ENCODE peak calls at places on chromosomes 1 and 21, in six cellular contexts. Q, D, J, C, N and U are unnamed samples.

GRCh38 chr21:40054403-40054802 is 187.2 kb downstream of the PCP4 start:
- DNase-seq in Q (no peak), D (no peak), J (no peak), C (no peak), N (no peak), U (no peak)

GRCh38 chr1:214506972-214507431 is 44.4 kb downstream of the PTPN14 start:
- DNase-seq in Q (no peak), D (peak; percentile 57), J (no peak), C (no peak), N (no peak), U (no peak)

GRCh38 chr1:163335216-163335615 is 13.5 kb downstream of the NUF2 start:
- DNase-seq in Q (no peak), D (no peak), J (no peak), C (no peak), N (no peak), U (no peak)

GRCh38 chr21:15947707-15948106 is 217.9 kb downstream of the USP25 start:
- DNase-seq in Q (no peak), D (no peak), J (no peak), C (no peak), N (no peak), U (no peak)

GRCh38 chr1:241485554-241485992 is 34.0 kb downstream of the FH start:
- DNase-seq in Q (peak; percentile 17), D (peak; percentile 37), J (no peak), C (peak; percentile 44), N (peak; percentile 18), U (peak; percentile 16)

GRCh38 chr21:44972821-44973220 is 33.0 kb downstream of the SLX9 start:
- DNase-seq in Q (no peak), D (peak; percentile 22), J (no peak), C (no peak), N (no peak), U (no peak)

GRCh38 chr1:20351911-20352675 is 61.4 kb downstream of the VWA5B1 start:
- DNase-seq in Q (no peak), D (no peak), J (no peak), C (no peak), N (no peak), U (no peak)

GRCh38 chr21:14602418-14602987 is 56.4 kb upstream of the SAMSN1 start:
- DNase-seq in Q (no peak), D (no peak), J (no peak), C (peak; percentile 8), N (peak; percentile 20), U (no peak)

GRCh38 chr1:186295980-186296379 is 79.1 kb downstream of the TPR start:
- DNase-seq in Q (no peak), D (peak; percentile 48), J (no peak), C (no peak), N (no peak), U (no peak)

GRCh38 chr1:105396001-105396400 is 1646.3 kb downstream of the AMY1C start:
- DNase-seq in Q (no peak), D (no peak), J (no peak), C (no peak), N (no peak), U (no peak)

GRCh38 chr1:29383972-29384371 is 147.7 kb downstream of the PTPRU start:
- DNase-seq in Q (no peak), D (no peak), J (no peak), C (no peak), N (no peak), U (no peak)

GRCh38 chr1:167997037-167997575 is 60.2 kb upstream of the MPC2 start:
- DNase-seq in Q (no peak), D (no peak), J (no peak), C (no peak), N (no peak), U (no peak)

GRCh38 chr1:115164484-115164883 is 75.2 kb upstream of the TSPAN2 start:
- DNase-seq in Q (no peak), D (no peak), J (no peak), C (no peak), N (no peak), U (no peak)

GRCh38 chr1:63124666-63125191 is 197.6 kb upstream of the FOXD3 start:
- DNase-seq in Q (no peak), D (no peak), J (peak; percentile 63), C (no peak), N (no peak), U (no peak)

GRCh38 chr1:36207339-36207738 is 16.9 kb upstream of the THRAP3 start:
- DNase-seq in Q (no peak), D (peak; percentile 57), J (no peak), C (peak; percentile 46), N (no peak), U (no peak)

GRCh38 chr1:180275726-180276125 is 45.7 kb downstream of the LHX4 start:
- DNase-seq in Q (no peak), D (no peak), J (no peak), C (no peak), N (no peak), U (no peak)

DNA sequence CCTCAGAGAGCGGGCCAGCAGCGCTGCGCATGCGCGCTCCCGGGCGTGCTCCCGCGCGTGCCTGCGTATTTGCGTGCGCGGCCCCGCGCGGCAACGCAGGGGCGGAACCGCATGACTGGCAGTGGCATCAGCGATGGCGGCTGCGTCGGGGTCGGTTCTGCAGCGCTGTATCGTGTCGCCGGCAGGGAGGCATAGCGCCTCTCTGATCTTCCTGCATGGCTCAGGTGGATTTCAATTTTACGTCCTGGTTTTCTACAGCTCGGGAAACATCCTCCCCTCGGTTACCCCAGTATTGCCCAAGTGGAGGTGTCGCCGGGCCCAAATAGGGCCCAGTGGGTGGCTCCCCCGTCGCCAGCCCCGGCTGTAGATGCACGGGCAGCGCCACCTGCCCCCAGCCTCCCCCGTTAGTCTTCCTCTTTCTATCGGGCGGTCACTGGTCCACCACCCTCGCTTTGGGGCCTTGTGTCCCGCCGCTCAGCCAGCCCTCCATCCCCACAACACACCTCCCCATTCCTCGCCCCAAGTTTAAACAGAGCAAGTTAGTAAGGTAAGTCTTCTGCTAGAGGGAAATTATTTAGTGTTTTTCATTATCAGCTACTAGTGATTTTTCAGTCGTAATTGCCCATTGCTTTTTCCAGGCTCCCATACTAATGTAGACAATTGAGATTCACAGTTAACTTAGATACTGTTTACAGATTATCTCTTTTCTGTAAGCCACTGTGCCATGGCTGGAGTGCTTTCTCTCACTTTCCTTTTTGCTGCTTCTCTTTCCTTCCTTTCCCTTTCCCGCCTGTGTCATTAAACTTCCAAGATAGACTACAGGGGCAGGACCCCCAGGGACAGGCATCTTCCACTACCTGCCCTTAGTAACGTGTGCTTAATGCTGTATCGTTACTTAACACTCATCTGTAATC is at the start of gene LYPLAL1:
- DNase-seq in Q (peak; percentile 93), D (peak; percentile 90), J (no peak), C (peak; percentile 92), N (peak; percentile 98), U (peak; percentile 83)
- TF ChIP-seq CTCF in Q (peak; percentile 28), D (peak; percentile 26), J (no peak), C (peak; percentile 47), N (peak; percentile 32), U (no peak)

GRCh38 chr1:182195733-182196132 is 134.2 kb upstream of the ZNF648 start:
- DNase-seq in Q (no peak), D (no peak), J (no peak), C (no peak), N (no peak), U (no peak)

GRCh38 chr1:182196897-182197546 is 135.5 kb upstream of the ZNF648 start:
- DNase-seq in Q (no peak), D (no peak), J (no peak), C (no peak), N (no peak), U (no peak)

GRCh38 chr1:182200025-182200814 is 138.7 kb upstream of the ZNF648 start:
- DNase-seq in Q (no peak), D (no peak), J (no peak), C (no peak), N (no peak), U (no peak)

GRCh38 chr1:182197555-182197954 is 136.0 kb upstream of the ZNF648 start:
- DNase-seq in Q (no peak), D (no peak), J (no peak), C (no peak), N (no peak), U (no peak)

DNA sequence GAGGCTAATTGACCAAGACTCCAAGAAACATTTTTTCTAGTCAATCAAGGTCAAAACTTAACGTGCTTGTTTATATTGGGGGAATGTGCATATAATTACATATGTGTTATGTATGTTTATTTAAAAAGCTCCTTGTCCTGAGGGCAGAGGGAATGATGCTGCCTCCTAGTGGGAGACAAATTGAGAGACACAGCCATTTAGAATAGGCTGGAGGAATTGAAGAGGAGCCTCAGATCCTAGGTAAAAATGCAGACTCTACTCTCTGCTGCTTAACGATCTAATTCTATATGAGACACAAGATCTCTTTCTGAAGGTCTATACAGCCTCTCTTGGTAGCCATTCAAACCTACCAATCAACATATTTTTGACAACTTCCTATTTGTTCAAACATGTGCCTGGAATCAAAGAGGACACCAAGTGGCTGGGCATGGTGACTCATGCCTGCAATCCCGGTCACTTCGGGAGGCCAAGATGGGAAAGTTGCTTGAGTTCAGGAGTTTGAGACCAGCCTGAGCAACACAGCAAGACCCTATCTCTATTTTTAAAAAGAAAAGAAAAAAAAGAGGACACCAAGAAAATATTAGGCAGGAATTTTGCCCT is 136.6 kb upstream of the ZNF648 start:
- DNase-seq in Q (no peak), D (no peak), J (no peak), C (no peak), N (no peak), U (no peak)
- TF ChIP-seq CTCF in Q (no peak), D (peak; percentile 12), J (no peak), C (peak; percentile 42), N (peak; percentile 55), U (peak; percentile 40)

GRCh38 chr1:43990271-43991199 is 864 bp upstream of the CCDC24 start:
- DNase-seq in Q (peak; percentile 55), D (no peak), J (no peak), C (no peak), N (no peak), U (no peak)
- TF ChIP-seq CTCF in Q (peak; percentile 31), D (peak; percentile 9), J (peak; percentile 11), C (peak; percentile 71), N (peak; percentile 30), U (peak; percentile 2)

GRCh38 chr1:165303415-165303814 is 53.1 kb downstream of the LMX1A start:
- DNase-seq in Q (no peak), D (no peak), J (no peak), C (no peak), N (no peak), U (no peak)

GRCh38 chr1:165312591-165312990 is 43.9 kb downstream of the LMX1A start:
- DNase-seq in Q (no peak), D (no peak), J (no peak), C (no peak), N (no peak), U (no peak)

DNA sequence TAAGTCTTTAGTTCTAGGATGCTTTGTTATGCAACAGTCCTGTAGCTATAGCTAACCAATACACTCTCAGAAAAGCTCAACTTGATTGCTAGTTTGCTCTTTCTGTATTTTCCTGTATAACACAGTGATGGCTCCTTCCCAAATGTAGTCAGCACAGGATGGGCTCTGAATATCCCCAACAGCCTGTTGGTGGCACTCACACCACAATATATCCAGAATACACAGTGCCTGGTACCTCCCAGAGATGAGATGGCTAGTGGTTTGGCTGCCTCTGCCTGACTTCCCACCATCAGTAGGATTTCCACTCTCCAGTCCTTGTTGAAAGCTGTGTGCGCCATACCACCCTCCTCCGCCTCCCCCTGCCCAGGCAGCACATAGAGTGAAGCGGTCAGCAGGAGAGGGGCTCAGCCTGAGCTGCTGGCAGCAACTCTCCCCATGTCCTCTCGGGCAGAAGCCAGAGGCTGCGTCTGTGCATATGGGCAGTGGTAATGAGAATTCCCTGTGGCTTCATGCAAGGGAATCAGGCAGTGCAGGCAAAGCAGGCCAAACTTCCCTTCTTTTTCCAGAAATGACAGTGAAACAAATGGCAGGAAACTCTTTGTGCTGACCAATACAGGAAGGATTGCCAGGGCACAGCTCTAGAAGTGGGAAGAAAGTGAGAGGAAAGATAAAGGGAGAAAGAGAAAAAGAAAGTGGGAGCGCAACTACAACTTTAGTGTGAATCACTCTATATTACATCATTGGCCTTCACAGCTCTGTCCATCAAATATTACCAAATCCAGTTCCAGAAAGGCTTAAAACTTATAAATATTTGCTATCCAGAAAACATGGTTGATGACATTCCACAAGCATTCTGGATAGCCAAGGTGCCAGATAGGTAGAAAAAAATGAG is 49.7 kb downstream of the LMX1A start:
- DNase-seq in Q (no peak), D (no peak), J (no peak), C (no peak), N (no peak), U (no peak)
- TF ChIP-seq CTCF in Q (no peak), D (no peak), J (no peak), C (no peak), N (no peak), U (no peak)